ENCODE peak calls at places on chromosomes 6 and 20, in seven cellular contexts. A is heart right ventricle; J is uterus; Y is GM23338; W is naive thymus-derived CD4-positive, alpha-beta T cell; U is neural progenitor cell; T is mammary epithelial cell. N is an unnamed sample. For H3K4me1, the result is how much of the 10 kb centered on the place peaks cover.

GRCh38 chr20:44085616-44086434 is 101.2 kb downstream of the JPH2 start:
- DNase-seq in A (no peak), T (no peak), U (no peak), J (no peak), Y (no peak), W (no peak), N (no peak)

GRCh38 chr20:43975096-43975768 is 60.6 kb downstream of the TOX2 start:
- DNase-seq in U (no peak), A (no peak), J (no peak), Y (no peak), T (peak), W (no peak), N (no peak)

GRCh38 chr20:7624886-7625285 is 315.4 kb downstream of the HAO1 start:
- DNase-seq in W (no peak), A (no peak), J (no peak), Y (no peak), T (peak), U (no peak), N (no peak)

GRCh38 chr6:150599199-150600002 is at the start of gene PLEKHG1:
- DNase-seq in Y (peak), J (peak), T (peak), U (peak), A (peak), W (peak), N (peak)

GRCh38 chr20:25076731-25077609 is 5.0 kb downstream of the VSX1 start:
- DNase-seq in Y (peak), T (peak), J (no peak), U (peak), A (no peak), W (peak), N (no peak)

GRCh38 chr6:43812850-43813584 is 43.0 kb downstream of the VEGFA start:
- DNase-seq in W (no peak), T (no peak), U (peak), Y (no peak), A (no peak), J (no peak), N (no peak)

GRCh38 chr6:30067460-30068139 is 602 bp downstream of the PPP1R11 start:
- DNase-seq in Y (peak), A (no peak), J (no peak), T (no peak), W (no peak), U (peak), N (peak)

GRCh38 chr6:6220718-6221117 is 99.7 kb downstream of the F13A1 start:
- DNase-seq in U (no peak), T (no peak), W (no peak), Y (peak), A (no peak), J (no peak), N (no peak)

GRCh38 chr6:108651781-108652227 is 91.1 kb downstream of the FOXO3 start:
- DNase-seq in A (no peak), J (peak), T (peak), U (no peak), Y (no peak), W (no peak), N (no peak)

GRCh38 chr6:140079328-140079727 is 704.9 kb upstream of the CITED2 start:
- DNase-seq in J (peak), Y (no peak), T (no peak), W (no peak), U (no peak), A (peak), N (no peak)

GRCh38 chr6:17045581-17046322 is 56.1 kb upstream of the STMND1 start:
- DNase-seq in U (no peak), W (no peak), A (peak), T (no peak), J (no peak), Y (no peak), N (no peak)

GRCh38 chr6:35294308-35294945 is 3.2 kb upstream of the DEF6 start:
- DNase-seq in A (no peak), U (peak), J (no peak), Y (peak), T (peak), W (peak), N (peak)

GRCh38 chr6:23518294-23518693 is 607.7 kb upstream of the NRSN1 start:
- DNase-seq in U (no peak), J (no peak), W (no peak), A (no peak), T (no peak), Y (peak), N (no peak)

GRCh38 chr20:35792740-35793139 is 20.9 kb downstream of the PHF20 start:
- DNase-seq in U (no peak), J (no peak), T (no peak), Y (no peak), W (no peak), A (no peak), N (no peak)

GRCh38 chr6:153086225-153086990 is 44.7 kb downstream of the RGS17 start:
- DNase-seq in A (no peak), J (no peak), Y (no peak), W (no peak), U (no peak), T (no peak), N (no peak)
- H3K4me1 ChIP-seq in A (under half), J (under half), Y (under half), W (under half), U (under half), T (under half), N (under half)

GRCh38 chr20:9143926-9144325 is 75.0 kb downstream of the PLCB4 start:
- DNase-seq in T (no peak), Y (no peak), A (no peak), U (no peak), W (no peak), J (no peak), N (no peak)
- H3K4me1 ChIP-seq in T (under half), Y (under half), A (half or more), U (under half), W (under half), J (under half), N (under half)

GRCh38 chr6:2956930-2957329 is 14.4 kb downstream of the SERPINB6 start:
- DNase-seq in A (no peak), T (no peak), U (no peak), Y (no peak), J (no peak), W (no peak), N (no peak)
- H3K4me1 ChIP-seq in A (half or more), T (under half), U (under half), Y (under half), J (under half), W (under half), N (under half)

DNA sequence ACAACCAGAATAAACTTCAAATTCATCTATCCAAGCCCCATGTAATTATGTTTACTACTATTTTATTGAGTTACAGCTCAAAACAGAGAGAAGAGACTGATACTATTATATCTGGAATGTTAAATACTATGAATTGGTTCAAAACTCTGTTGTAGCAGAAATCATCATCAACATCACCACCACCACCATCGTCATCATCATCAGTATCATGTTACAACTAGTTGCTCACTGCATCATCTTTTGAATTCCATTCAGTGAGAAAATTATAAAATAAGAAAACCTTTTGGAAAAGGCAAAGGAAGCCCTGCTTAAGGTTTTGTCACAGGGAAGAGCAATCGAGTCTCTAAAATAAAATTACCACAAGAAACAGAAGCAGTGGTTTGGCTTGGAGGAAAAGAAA is 36.2 kb upstream of the THEMIS start:
- DNase-seq in Y (no peak), U (no peak), J (no peak), A (no peak), W (no peak), T (no peak), N (no peak)
- H3K4me1 ChIP-seq in Y (under half), U (under half), J (under half), A (under half), W (half or more), T (under half), N (under half)

N was measured in NT2/D1.